ENCODE peak calls at places on chromosomes 11 and 22, in six cellular contexts. W, I, T, E, J and F are unnamed samples.

GRCh38 chr22:20744456-20744855 is 29.5 kb upstream of the SERPIND1 start:
- DNase-seq in T (no peak), W (no peak), J (no peak), E (no peak), I (no peak), F (no peak)

GRCh38 chr11:35158371-35159081 is 19.6 kb downstream of the CD44 start:
- DNase-seq in E (no peak), J (no peak), I (no peak), W (peak), T (no peak), F (peak)

GRCh38 chr11:132187814-132188213 is 817.4 kb downstream of the NTM start:
- DNase-seq in J (no peak), I (no peak), E (no peak), W (peak), T (no peak), F (no peak)

GRCh38 chr11:12543596-12544415 is 130.4 kb upstream of the TEAD1 start:
- DNase-seq in I (no peak), J (no peak), T (no peak), E (no peak), W (no peak), F (no peak)

GRCh38 chr22:19977296-19978243 is 36.0 kb upstream of the TXNRD2 start:
- DNase-seq in I (no peak), J (no peak), T (no peak), E (no peak), W (no peak), F (no peak)

GRCh38 chr22:18067548-18068341 is 10.0 kb upstream of the PEX26 start:
- DNase-seq in I (no peak), T (no peak), W (no peak), J (no peak), E (no peak), F (no peak)

GRCh38 chr22:19754701-19755144 is 5.9 kb upstream of the TBX1 start:
- DNase-seq in W (no peak), J (no peak), T (no peak), E (no peak), I (no peak), F (no peak)

GRCh38 chr11:115284766-115285165 is 219.4 kb downstream of the CADM1 start:
- DNase-seq in J (no peak), E (no peak), I (no peak), T (peak), W (no peak), F (no peak)

GRCh38 chr11:24635588-24636290 is 138.9 kb downstream of the LUZP2 start:
- DNase-seq in W (no peak), I (no peak), E (no peak), J (no peak), T (no peak), F (no peak)

GRCh38 chr11:119175493-119176077 is 7.1 kb downstream of the NLRX1 start:
- DNase-seq in E (peak), I (no peak), J (no peak), W (no peak), T (no peak), F (no peak)

GRCh38 chr11:58330861-58331260 is 28.0 kb downstream of the OR5B17 start:
- DNase-seq in J (no peak), I (no peak), W (peak), T (no peak), E (no peak), F (no peak)

GRCh38 chr11:119800171-119800570 is 71.2 kb upstream of the NECTIN1 start:
- DNase-seq in I (no peak), W (no peak), T (no peak), E (no peak), J (no peak), F (no peak)

GRCh38 chr22:46833228-46833627 is 70.8 kb downstream of the TBC1D22A start:
- DNase-seq in I (no peak), T (no peak), E (no peak), J (no peak), W (no peak), F (no peak)

GRCh38 chr22:45268958-45269844 is 15.5 kb upstream of the UPK3A start:
- DNase-seq in T (no peak), E (peak), I (peak), W (peak), J (no peak), F (no peak)

GRCh38 chr11:119786431-119787073 is 57.6 kb upstream of the NECTIN1 start:
- DNase-seq in I (no peak), J (no peak), W (no peak), E (no peak), T (no peak), F (no peak)

GRCh38 chr22:36762687-36763260 is 13.1 kb downstream of the IFT27 start:
- DNase-seq in T (no peak), J (no peak), W (peak), I (no peak), E (no peak), F (no peak)